ENCODE peak calls at places on chromosomes 12 and 14, in five cellular contexts. R is astrocyte, M is transverse colon, A is ovary, Y is Caco-2. V is an unnamed sample.

GRCh38 chr12:14950982-14951746 is 10.2 kb downstream of the ARHGDIB start:
- DNase-seq in R (no peak), A (no peak), Y (peak; percentile 81), M (peak; percentile 27), V (no peak)

GRCh38 chr12:106247731-106248176 is at the start of gene CKAP4:
- DNase-seq in M (peak; percentile 81), A (peak; percentile 88), R (peak; percentile 67), Y (peak; percentile 85), V (no peak)

GRCh38 chr14:54435500-54435981 is 5.6 kb downstream of the CNIH1 start:
- DNase-seq in R (peak; percentile 89), M (no peak), A (no peak), Y (no peak), V (peak; percentile 39)

GRCh38 chr12:109795023-109795422 is 38.2 kb downstream of the TRPV4 start:
- DNase-seq in M (no peak), A (no peak), Y (no peak), R (peak; percentile 30), V (no peak)

GRCh38 chr12:9325513-9325912 is 117.3 kb upstream of the PZP start:
- DNase-seq in M (no peak), A (no peak), R (no peak), Y (no peak), V (no peak)

GRCh38 chr14:67674139-67674479 is 323 bp downstream of the VTI1B start:
- DNase-seq in M (peak; percentile 78), R (peak; percentile 32), A (peak; percentile 72), Y (peak; percentile 86), V (no peak)

GRCh38 chr14:70573050-70573449 is 27.4 kb downstream of the MED6 start:
- DNase-seq in R (no peak), Y (no peak), M (no peak), A (no peak), V (no peak)

GRCh38 chr12:132827763-132828703 is 636 bp downstream of the GOLGA3 start:
- DNase-seq in A (peak; percentile 54), Y (peak; percentile 46), M (peak; percentile 77), R (peak; percentile 81), V (peak; percentile 23)

GRCh38 chr14:26839481-26839880 is 241.6 kb upstream of the NOVA1 start:
- DNase-seq in A (no peak), Y (no peak), M (no peak), R (no peak), V (no peak)

GRCh38 chr14:80316426-80316825 is 105.1 kb upstream of the DIO2 start:
- DNase-seq in A (no peak), R (peak; percentile 83), M (no peak), Y (no peak), V (no peak)

GRCh38 chr12:79317184-79317847 is 373.4 kb downstream of the PAWR start:
- DNase-seq in A (no peak), M (no peak), R (no peak), Y (no peak), V (no peak)

GRCh38 chr12:85829391-85829790 is 6.8 kb downstream of the RASSF9 start:
- DNase-seq in R (peak; percentile 78), M (no peak), Y (no peak), A (no peak), V (no peak)

GRCh38 chr14:24262821-24263733 is at the start of gene TGM1:
- DNase-seq in M (no peak), Y (peak; percentile 36), R (no peak), A (no peak), V (no peak)

GRCh38 chr14:54483848-54484247 is 4.9 kb downstream of the GMFB start:
- DNase-seq in Y (no peak), R (no peak), A (no peak), M (no peak), V (no peak)

GRCh38 chr14:64465856-64466554 is 706 bp downstream of the AKAP5 start:
- DNase-seq in Y (peak; percentile 58), R (peak; percentile 59), M (no peak), A (peak; percentile 43), V (no peak)

GRCh38 chr12:93091851-93092558 is 162.9 kb upstream of the EEA1 start:
- DNase-seq in Y (no peak), A (no peak), M (no peak), R (no peak), V (no peak)

GRCh38 chr14:98665019-98665418 is 607.0 kb downstream of the BCL11B start:
- DNase-seq in A (no peak), Y (no peak), M (no peak), R (no peak), V (no peak)

GRCh38 chr12:85657836-85658235 is 178.4 kb downstream of the RASSF9 start:
- DNase-seq in Y (no peak), A (no peak), R (no peak), M (no peak), V (no peak)

GRCh38 chr12:75750950-75751349 is 239.5 kb upstream of the KRR1 start:
- DNase-seq in R (peak; percentile 90), M (no peak), A (no peak), Y (no peak), V (peak; percentile 16)

GRCh38 chr14:68598621-68599447 is 194.0 kb downstream of the ZFP36L1 start:
- DNase-seq in R (peak; percentile 95), Y (peak; percentile 77), M (peak; percentile 66), A (peak; percentile 74), V (no peak)

GRCh38 chr12:88574278-88574677 is 6.0 kb downstream of the KITLG start:
- DNase-seq in R (no peak), M (no peak), A (peak; percentile 18), Y (no peak), V (no peak)

GRCh38 chr12:89730060-89730459 is 21.4 kb upstream of the ATP2B1 start:
- DNase-seq in A (no peak), M (no peak), Y (no peak), R (no peak), V (no peak)

GRCh38 chr12:12582895-12583303 is 20.2 kb upstream of the DUSP16 start:
- DNase-seq in Y (peak; percentile 72), A (no peak), R (peak; percentile 33), M (no peak), V (no peak)

GRCh38 chr12:112524676-112525425 is 106.1 kb downstream of the PTPN11 start:
- DNase-seq in R (peak; percentile 12), Y (peak; percentile 18), M (no peak), A (no peak), V (no peak)

GRCh38 chr14:59028476-59029202 is 159.8 kb upstream of the DAAM1 start:
- DNase-seq in A (peak; percentile 75), R (peak; percentile 94), M (peak; percentile 64), Y (peak; percentile 71), V (peak; percentile 93)

GRCh38 chr12:27931390-27931789 is 41.1 kb downstream of the PTHLH start:
- DNase-seq in A (no peak), Y (no peak), R (peak; percentile 8), M (no peak), V (no peak)
- TF ChIP-seq CTCF in A (no peak), Y (no peak), R (no peak), M (no peak), V (no peak)

DNA sequence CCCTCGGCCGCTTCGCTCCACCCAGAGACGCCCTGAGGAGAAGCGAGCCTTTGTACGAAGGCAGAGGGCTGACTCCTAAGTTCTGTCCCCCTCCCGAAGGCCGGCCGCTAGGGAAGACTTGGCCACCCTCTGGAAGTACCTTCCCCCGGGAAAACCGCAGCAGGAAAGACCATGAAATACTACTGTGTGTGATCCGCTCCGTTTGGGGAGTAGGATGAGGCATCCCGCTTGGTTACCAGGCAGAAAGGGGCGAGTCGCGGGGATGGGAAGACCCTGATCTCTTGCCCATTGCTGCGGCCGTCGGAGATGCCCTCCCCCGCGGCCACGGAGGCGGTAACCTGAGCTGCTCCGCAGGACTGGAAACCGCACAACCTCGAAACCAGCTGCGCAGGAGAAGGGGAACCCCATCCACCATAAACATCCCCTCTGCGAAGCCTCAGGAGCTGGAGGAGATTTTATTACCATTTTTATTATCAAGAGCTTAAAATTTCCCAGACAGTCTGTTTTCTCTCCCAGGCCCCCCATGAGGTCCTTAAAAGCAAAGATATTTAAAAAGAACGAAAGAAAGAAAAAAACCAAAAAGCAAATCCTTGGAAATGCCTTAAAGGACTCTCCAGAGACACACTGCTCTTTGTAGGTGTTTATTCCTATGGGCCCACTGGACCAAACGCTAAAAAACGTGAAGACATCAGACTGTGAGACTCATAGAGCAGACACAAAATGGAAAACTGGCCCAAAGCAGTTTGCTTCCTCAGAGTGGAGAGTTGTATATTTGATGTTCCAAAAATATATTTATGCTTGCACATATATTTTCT is 965 bp upstream of the NID2 start:
- DNase-seq in Y (no peak), R (peak; percentile 67), A (peak; percentile 74), M (peak; percentile 26), V (no peak)
- H3K4me3 ChIP-seq in Y (no peak overlapping the region), R (peak overlapping the region; percentile 85), A (peak overlapping the region; percentile 73), M (peak overlapping the region; percentile 85), V (peak overlapping the region; percentile 89)

GRCh38 chr12:124399622-124400021 is 104.7 kb downstream of the RFLNA start:
- DNase-seq in M (peak; percentile 42), A (peak; percentile 68), R (no peak), Y (peak; percentile 31), V (no peak)

GRCh38 chr12:124400124-124400523 is 105.2 kb downstream of the RFLNA start:
- DNase-seq in Y (no peak), R (no peak), A (no peak), M (no peak), V (no peak)

GRCh38 chr12:124402281-124403066 is 107.6 kb downstream of the RFLNA start:
- DNase-seq in A (no peak), Y (no peak), M (no peak), R (no peak), V (no peak)

GRCh38 chr12:124403273-124403672 is 108.4 kb downstream of the RFLNA start:
- DNase-seq in M (no peak), A (peak; percentile 70), R (no peak), Y (no peak), V (no peak)

DNA sequence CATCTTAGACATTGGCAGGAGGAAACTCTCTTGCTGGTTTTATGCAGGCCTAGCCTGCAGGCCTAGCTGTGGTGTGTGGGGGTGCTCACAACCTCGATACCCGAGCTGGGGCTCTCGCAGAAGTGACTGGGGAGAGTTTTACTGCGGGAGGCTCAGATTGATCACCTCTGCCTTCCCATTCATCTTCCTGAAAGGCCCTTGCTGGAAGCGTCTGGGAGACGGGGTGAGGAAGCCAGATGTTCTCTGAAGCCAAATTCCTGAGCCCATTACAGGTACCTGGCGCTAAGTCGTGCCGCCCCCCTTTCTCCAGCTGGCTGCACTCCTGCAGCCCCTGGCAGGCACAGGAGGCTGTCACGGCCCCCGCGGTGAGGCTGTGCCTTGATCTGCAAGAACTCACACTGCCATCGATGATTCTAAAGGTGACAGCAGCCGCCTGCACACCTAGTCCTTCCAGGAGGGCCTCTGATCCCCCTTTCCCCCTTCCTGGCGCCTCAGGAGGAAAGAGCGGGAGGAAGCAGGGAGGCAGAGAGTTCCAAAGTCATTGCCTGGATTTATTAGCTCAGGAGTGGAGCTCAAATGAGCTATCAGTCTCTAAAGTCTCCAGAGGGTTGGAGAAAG is 106.8 kb downstream of the RFLNA start:
- DNase-seq in A (no peak), M (no peak), R (no peak), Y (no peak), V (no peak)
- H3K36me3 ChIP-seq in A (no peaks in the 10 kb centered on the region), M (no peaks in the 10 kb centered on the region), R (peaks cover 16% of the 10 kb centered on the region), Y (no peaks in the 10 kb centered on the region), V (peaks cover 42% of the 10 kb centered on the region)

DNA sequence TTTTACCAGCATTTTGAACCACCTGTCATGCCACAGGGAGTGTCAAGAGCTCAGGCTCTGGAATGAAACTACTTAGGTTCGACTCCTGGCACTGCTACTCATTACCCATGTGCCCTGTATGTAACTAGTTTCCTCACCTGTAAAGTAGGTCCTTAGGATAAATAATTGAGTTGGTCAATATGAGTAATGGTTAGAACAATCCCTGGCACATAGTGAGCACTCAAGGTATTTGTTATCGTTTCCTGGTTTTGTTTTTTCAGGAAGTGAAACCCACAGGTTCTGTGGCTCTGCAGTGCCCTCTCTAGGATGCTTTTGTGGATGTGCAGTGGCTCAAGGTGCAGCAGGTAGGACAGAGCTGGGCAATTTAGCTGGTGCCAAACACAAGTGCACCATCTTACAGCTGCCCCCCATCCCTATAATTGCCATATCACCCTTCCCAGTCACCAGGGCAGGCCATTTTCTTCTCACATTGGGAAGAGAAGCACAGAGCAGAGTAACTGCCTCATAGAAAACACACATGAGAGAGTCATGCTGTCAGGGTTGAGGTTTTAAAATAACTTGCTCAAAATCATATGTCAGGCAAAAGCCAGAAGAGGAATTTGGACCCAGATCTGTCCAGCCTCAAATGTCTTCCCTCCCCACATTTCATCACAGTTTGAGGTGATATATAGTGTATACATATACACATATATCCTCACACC is 297.5 kb downstream of the RPAP3 start:
- DNase-seq in Y (peak; percentile 27), M (peak; percentile 16), R (no peak), A (no peak), V (no peak)
- TF ChIP-seq CTCF in Y (peak; percentile 54), M (peak; percentile 16), R (no peak), A (no peak), V (no peak)

V was measured in BJ.